ENCODE peak calls at places on chromosomes 1 and 21, in nine cellular contexts. G, S, P, D, Q, X, E, H and I are unnamed samples.

GRCh38 chr1:229058716-229059115 is 212.2 kb upstream of the RAB4A start:
- DNase-seq in G (peak), S (peak), P (no peak), D (peak), Q (no peak), X (no peak), E (peak), H (no peak), I (no peak)

GRCh38 chr1:15848929-15849774 is 1.6 kb downstream of the SPEN start:
- DNase-seq in G (peak), S (peak), P (peak), D (peak), Q (peak), X (peak), E (peak), H (peak), I (peak)

GRCh38 chr1:237857455-237857854 is 33.3 kb downstream of the ZP4 start:
- DNase-seq in G (no peak), S (no peak), P (no peak), D (no peak), Q (no peak), X (no peak), E (no peak), H (no peak), I (no peak)

GRCh38 chr21:18443085-18443484 is 39.5 kb upstream of the TMPRSS15 start:
- DNase-seq in G (peak), S (no peak), P (no peak), D (no peak), Q (no peak), X (no peak), E (no peak), H (no peak), I (no peak)

GRCh38 chr1:162554258-162554657 is 7.3 kb upstream of the UAP1 start:
- DNase-seq in G (no peak), S (no peak), P (no peak), D (no peak), Q (no peak), X (no peak), E (no peak), H (no peak), I (no peak)

GRCh38 chr1:25771246-25772114 is 28.5 kb upstream of the SELENON start:
- DNase-seq in G (peak), S (peak), P (no peak), D (peak), Q (peak), X (peak), E (peak), H (no peak), I (no peak)

GRCh38 chr1:231216515-231216914 is 24.5 kb upstream of the GNPAT start:
- DNase-seq in G (no peak), S (peak), P (no peak), D (no peak), Q (no peak), X (no peak), E (no peak), H (peak), I (no peak)

GRCh38 chr1:54081306-54082270 is 28.2 kb downstream of the TCEANC2 start:
- DNase-seq in G (peak), S (peak), P (no peak), D (peak), Q (peak), X (peak), E (peak), H (peak), I (no peak)

GRCh38 chr1:215665212-215665611 is 98.1 kb downstream of the KCTD3 start:
- DNase-seq in G (no peak), S (no peak), P (no peak), D (no peak), Q (no peak), X (no peak), E (no peak), H (no peak), I (no peak)

GRCh38 chr1:37851782-37852210 is 7.6 kb downstream of the MTF1 start:
- DNase-seq in G (no peak), S (no peak), P (no peak), D (no peak), Q (no peak), X (no peak), E (no peak), H (no peak), I (no peak)

GRCh38 chr1:49351744-49352143 is 575.1 kb upstream of the BEND5 start:
- DNase-seq in G (no peak), S (peak), P (no peak), D (no peak), Q (no peak), X (no peak), E (no peak), H (no peak), I (no peak)

GRCh38 chr1:247110627-247111258 is 6.6 kb upstream of the ZNF669 start:
- DNase-seq in G (no peak), S (peak), P (no peak), D (no peak), Q (no peak), X (no peak), E (no peak), H (no peak), I (no peak)

DNA sequence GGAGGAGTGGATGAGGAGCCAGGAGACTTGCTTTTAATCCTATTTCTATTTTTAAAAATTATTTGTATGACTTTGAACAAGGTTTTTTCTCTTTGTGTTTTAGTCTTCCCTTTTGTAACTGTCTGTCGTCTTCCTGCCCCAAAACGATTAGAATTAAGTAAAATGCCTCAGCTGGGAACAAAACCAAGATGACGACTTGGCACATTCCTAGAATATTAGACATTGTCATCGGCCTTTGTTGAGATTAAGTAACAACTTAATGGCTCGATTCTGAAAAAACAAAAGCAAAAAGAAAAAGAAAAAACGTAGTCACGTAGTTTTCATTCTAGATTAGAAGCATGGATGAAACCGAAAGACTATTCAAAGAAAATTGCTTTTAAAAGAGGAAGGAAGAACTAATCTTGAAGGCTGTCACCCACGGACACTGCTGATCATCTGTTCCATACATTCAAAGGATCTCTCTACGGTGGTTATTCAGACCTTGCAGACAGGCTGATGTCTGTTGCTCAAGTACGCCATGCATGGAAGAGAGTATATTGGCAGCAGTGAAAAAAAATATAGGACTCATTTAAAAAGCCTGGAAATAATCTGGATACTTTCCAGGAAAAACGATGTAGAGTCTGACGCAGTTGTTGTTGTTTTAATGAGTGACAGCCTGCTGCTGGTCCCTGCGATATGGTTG is 16.9 kb downstream of the GNG4 start:
- DNase-seq in G (no peak), S (no peak), P (no peak), D (no peak), Q (no peak), X (no peak), E (no peak), H (no peak), I (no peak)
- H3K4me3 ChIP-seq in G (no peak), S (no peak), P (peak), D (no peak), Q (no peak), X (peak), E (peak), H (no peak), I (peak)

GRCh38 chr1:184950209-184950608 is 24.1 kb downstream of the NIBAN1 start:
- DNase-seq in G (no peak), S (no peak), P (no peak), D (no peak), Q (no peak), X (no peak), E (no peak), H (no peak), I (no peak)
- TF ChIP-seq CTCF in G (no peak), S (no peak), P (no peak), D (no peak), Q (no peak), X (no peak), E (no peak), H (no peak), I (no peak)

GRCh38 chr1:19385869-19386591 is 73.9 kb downstream of the SLC66A1 start:
- DNase-seq in G (no peak), S (no peak), P (no peak), D (no peak), Q (no peak), X (peak), E (peak), H (no peak), I (peak)

GRCh38 chr1:19387045-19387467 is 74.9 kb downstream of the SLC66A1 start:
- DNase-seq in G (no peak), S (no peak), P (no peak), D (no peak), Q (no peak), X (no peak), E (no peak), H (no peak), I (no peak)

GRCh38 chr1:19384772-19385187 is 72.7 kb downstream of the SLC66A1 start:
- DNase-seq in G (no peak), S (no peak), P (no peak), D (no peak), Q (no peak), X (no peak), E (no peak), H (no peak), I (no peak)

GRCh38 chr1:19384113-19384512 is 72.0 kb downstream of the SLC66A1 start:
- DNase-seq in G (no peak), S (no peak), P (no peak), D (peak), Q (no peak), X (peak), E (no peak), H (no peak), I (no peak)

DNA sequence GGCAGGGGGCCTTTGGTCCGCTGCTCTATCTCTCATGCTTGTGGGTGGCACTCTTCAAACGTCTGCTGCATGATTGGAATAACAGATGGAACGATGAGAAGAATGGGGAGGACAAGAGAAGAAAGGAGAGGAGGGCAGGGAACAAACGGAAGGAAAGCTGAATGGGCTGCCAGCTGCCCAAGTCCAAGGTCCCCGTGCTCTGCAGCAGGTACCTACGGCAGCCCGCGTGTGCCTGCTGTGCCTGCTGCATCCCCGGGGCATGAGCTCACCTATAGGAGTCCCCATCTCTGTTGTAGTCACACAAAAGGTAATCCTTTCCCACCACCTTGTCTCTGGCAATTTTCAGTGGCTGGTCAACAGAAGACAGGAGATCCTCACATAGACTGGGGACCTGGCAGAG is 73.1 kb downstream of the SLC66A1 start:
- DNase-seq in G (no peak), S (no peak), P (no peak), D (no peak), Q (no peak), X (no peak), E (no peak), H (no peak), I (no peak)
- H3K27ac ChIP-seq in G (no peak), S (no peak), P (peak), D (peak), Q (no peak), X (no peak), E (peak), H (no peak), I (peak)

DNA sequence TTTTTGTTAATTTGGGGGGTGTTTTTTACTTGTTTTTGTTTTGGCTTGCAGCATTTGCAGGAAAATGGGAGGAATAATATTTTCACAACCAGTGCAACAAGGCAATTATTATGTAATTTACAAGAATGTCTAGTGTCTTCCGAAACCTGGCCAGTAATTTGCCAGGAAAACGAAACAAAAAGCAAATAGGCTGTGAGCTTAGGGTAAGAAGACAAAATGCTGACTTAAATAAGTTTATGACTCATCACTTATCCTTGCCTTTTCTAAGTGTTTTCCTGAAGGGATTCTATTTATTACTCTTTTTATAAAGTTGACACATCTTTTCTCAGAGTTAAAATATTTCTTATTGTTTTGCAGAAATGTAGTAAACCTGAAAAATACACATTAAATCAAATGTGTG is 49.8 kb downstream of the KCNT2 start:
- DNase-seq in G (no peak), S (no peak), P (no peak), D (no peak), Q (no peak), X (no peak), E (no peak), H (peak), I (no peak)
- H3K4me3 ChIP-seq in G (no peak), S (peak), P (peak), D (peak), Q (no peak), X (peak), E (peak), H (peak), I (peak)

DNA sequence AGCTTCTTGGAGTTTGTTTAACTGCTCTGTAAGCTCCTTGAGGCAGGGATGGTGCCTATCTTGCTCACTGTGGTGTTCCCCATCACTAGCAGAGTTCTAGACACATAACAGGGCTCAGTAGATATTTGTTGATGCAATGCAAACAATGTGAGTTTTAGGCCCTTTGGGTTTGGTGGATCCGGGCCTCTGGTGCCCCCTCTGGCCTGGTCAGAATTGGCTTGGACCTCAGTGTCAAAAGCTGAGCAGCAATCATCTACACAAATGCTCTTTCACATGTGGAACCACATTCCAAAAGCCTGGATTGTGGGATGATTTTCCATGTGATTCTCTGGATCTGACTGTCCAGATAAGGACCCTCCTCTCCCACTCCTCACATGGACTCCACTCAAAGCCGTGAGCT is 53.4 kb upstream of the BCAR3 start:
- DNase-seq in G (no peak), S (peak), P (no peak), D (no peak), Q (no peak), X (no peak), E (no peak), H (no peak), I (no peak)
- TF ChIP-seq CTCF in G (peak), S (peak), P (peak), D (peak), Q (no peak), X (peak), E (peak), H (peak), I (no peak)

GRCh38 chr21:42527489-42528158 is 14.0 kb downstream of the SLC37A1 start:
- DNase-seq in G (no peak), S (no peak), P (no peak), D (no peak), Q (peak), X (no peak), E (no peak), H (no peak), I (peak)
- H3K27ac ChIP-seq in G (no peak), S (no peak), P (peak), D (no peak), Q (peak), X (peak), E (peak), H (no peak), I (peak)

GRCh38 chr1:151840421-151840820 is 801 bp upstream of the C2CD4D start:
- DNase-seq in G (no peak), S (no peak), P (no peak), D (no peak), Q (no peak), X (no peak), E (no peak), H (no peak), I (no peak)
- H3K4me3 ChIP-seq in G (no peak), S (peak), P (no peak), D (no peak), Q (no peak), X (no peak), E (peak), H (peak), I (no peak)